ENCODE peak calls at places on chromosomes 4 and X, in four cellular contexts. C is NCI-H1694, J is sigmoid colon, W is caudate nucleus. A is an unnamed sample.

GRCh38 chr4:101994247-101994775 is 203.8 kb downstream of the BANK1 start:
- DNase-seq in J (no peak), W (no peak), C (no peak), A (no peak)

GRCh38 chrX:48956728-48957414 is 536 bp downstream of the OTUD5 start:
- DNase-seq in W (peak), J (no peak), C (no peak), A (no peak)

GRCh38 chr4:7769936-7770674 is 169.6 kb downstream of the AFAP1 start:
- DNase-seq in J (peak), C (no peak), W (no peak), A (no peak)

GRCh38 chr4:171676555-171677215 is 136.5 kb upstream of the GALNTL6 start:
- DNase-seq in W (no peak), J (no peak), C (no peak), A (no peak)

GRCh38 chr4:20618010-20618409 is 82.2 kb upstream of the PACRGL start:
- DNase-seq in W (no peak), J (peak), C (no peak), A (no peak)

GRCh38 chrX:19097553-19097952 is 24.7 kb downstream of the ADGRG2 start:
- DNase-seq in J (no peak), W (no peak), C (no peak), A (no peak)

GRCh38 chr4:145231906-145232700 is 51.7 kb upstream of the OTUD4 start:
- DNase-seq in J (no peak), C (no peak), W (no peak), A (no peak)

GRCh38 chr4:6335040-6335590 is 65.5 kb downstream of the WFS1 start:
- DNase-seq in C (no peak), W (no peak), J (no peak), A (no peak)

A was measured in hypothalamus.